ENCODE peak calls at places on chromosomes 12 and 14, in four cellular contexts. H, Y, L and Q are unnamed samples.

GRCh38 chr14:88168498-88169165 is 154.4 kb downstream of the KCNK10 start:
- DNase-seq in Y (peak; percentile 73), L (no peak), H (peak; percentile 44), Q (peak; percentile 57)

GRCh38 chr12:66716522-66716921 is 37.6 kb upstream of the GRIP1 start:
- DNase-seq in Y (no peak), H (no peak), L (no peak), Q (no peak)

GRCh38 chr12:13171921-13172859 is 24.3 kb upstream of the EMP1 start:
- DNase-seq in H (no peak), L (no peak), Y (peak; percentile 35), Q (no peak)

GRCh38 chr12:99386907-99387306 is 260.6 kb upstream of the GARIN6 start:
- DNase-seq in H (no peak), Y (no peak), L (no peak), Q (peak; percentile 3)

GRCh38 chr14:68278568-68279436 is 459.2 kb downstream of the RAD51B start:
- DNase-seq in L (no peak), Y (no peak), H (peak; percentile 15), Q (no peak)

GRCh38 chr12:26112703-26113147 is 12.1 kb downstream of the BHLHE41 start:
- DNase-seq in L (no peak), H (no peak), Y (no peak), Q (no peak)

GRCh38 chr12:123278150-123278627 is 6.5 kb upstream of the CDK2AP1 start:
- DNase-seq in H (no peak), L (peak; percentile 79), Y (no peak), Q (no peak)

GRCh38 chr12:49010092-49010668 is 8.4 kb downstream of the PRKAG1 start:
- DNase-seq in L (no peak), H (no peak), Y (no peak), Q (no peak)

GRCh38 chr12:27549231-27549800 is 25.3 kb downstream of the PPFIBP1 start:
- DNase-seq in H (no peak), L (no peak), Y (no peak), Q (no peak)

GRCh38 chr12:62697893-62698292 is 231.3 kb downstream of the MON2 start:
- DNase-seq in L (no peak), Y (no peak), H (no peak), Q (no peak)

GRCh38 chr12:129357233-129357632 is 504.0 kb downstream of the GLT1D1 start:
- DNase-seq in L (no peak), Y (no peak), H (no peak), Q (no peak)

GRCh38 chr14:89702151-89702936 is 252.2 kb downstream of the EFCAB11 start:
- DNase-seq in H (no peak), Y (no peak), L (no peak), Q (no peak)

GRCh38 chr12:56260921-56261320 is 2.7 kb upstream of the ANKRD52 start:
- DNase-seq in L (no peak), H (no peak), Y (no peak), Q (no peak)

GRCh38 chr12:48794870-48795269 is 6.0 kb upstream of the ADCY6 start:
- DNase-seq in Y (no peak), H (no peak), L (no peak), Q (no peak)

GRCh38 chr14:95679148-95679547 is 7.1 kb upstream of the TCL1B start:
- DNase-seq in H (no peak), L (no peak), Y (no peak), Q (no peak)

GRCh38 chr14:74866708-74867389 is 9.1 kb downstream of the PROX2 start:
- DNase-seq in Y (no peak), L (no peak), H (no peak), Q (no peak)

GRCh38 chr14:35383569-35384385 is 20.8 kb downstream of the NFKBIA start:
- DNase-seq in L (no peak), H (no peak), Y (no peak), Q (no peak)

GRCh38 chr14:90177537-90178189 is 78.7 kb upstream of the PSMC1 start:
- DNase-seq in H (no peak), L (no peak), Y (no peak), Q (no peak)

GRCh38 chr12:29086325-29087271 is 62.5 kb upstream of the FAR2 start:
- DNase-seq in H (no peak), Y (no peak), L (no peak), Q (no peak)

GRCh38 chr14:67722293-67722692 is 20.6 kb downstream of the RDH12 start:
- DNase-seq in H (no peak), Y (no peak), L (no peak), Q (peak; percentile 58)

GRCh38 chr12:63917864-63918742 is 73.6 kb downstream of the SRGAP1 start:
- DNase-seq in L (peak; percentile 41), H (no peak), Y (no peak), Q (no peak)

GRCh38 chr12:132761032-132761910 is at the start of gene ANKLE2:
- DNase-seq in H (peak; percentile 83), L (no peak), Y (no peak), Q (peak; percentile 91)

GRCh38 chr12:88142610-88142991 is 494 bp downstream of the TMTC3 start:
- DNase-seq in Y (no peak), H (peak; percentile 16), L (no peak), Q (no peak)

GRCh38 chr12:114679942-114680341 is 4.0 kb downstream of the TBX3 start:
- DNase-seq in H (no peak), Y (no peak), L (no peak), Q (no peak)

GRCh38 chr12:62210422-62210821 is 49.8 kb upstream of the USP15 start:
- DNase-seq in H (peak; percentile 50), Y (no peak), L (no peak), Q (peak; percentile 40)

GRCh38 chr12:56836317-56836716 is 73.2 kb downstream of the HSD17B6 start:
- DNase-seq in L (no peak), H (no peak), Y (no peak), Q (no peak)

GRCh38 chr14:39350866-39351265 is 81.4 kb downstream of the FBXO33 start:
- DNase-seq in Y (no peak), H (no peak), L (no peak), Q (no peak)

GRCh38 chr12:116537149-116537904 is 21.9 kb upstream of the MAP1LC3B2 start:
- DNase-seq in Y (no peak), H (no peak), L (no peak), Q (no peak)

GRCh38 chr14:90698379-90698869 is 117.8 kb downstream of the TTC7B start:
- DNase-seq in L (no peak), Y (no peak), H (no peak), Q (peak; percentile 46)

GRCh38 chr12:115158816-115159215 is 474.8 kb upstream of the TBX3 start:
- DNase-seq in L (no peak), H (no peak), Y (no peak), Q (no peak)

GRCh38 chr12:45299132-45299692 is 83.3 kb downstream of the ANO6 start:
- DNase-seq in H (no peak), Y (no peak), L (no peak), Q (no peak)

GRCh38 chr14:98578204-98578603 is 693.8 kb downstream of the BCL11B start:
- DNase-seq in Y (no peak), L (no peak), H (no peak), Q (no peak)

GRCh38 chr14:69673578-69674305 is 62.3 kb downstream of the SUSD6 start:
- DNase-seq in Y (no peak), H (no peak), L (no peak), Q (no peak)
- TF ChIP-seq NRF1 in Y (no peak), H (no peak), L (no peak), Q (no peak)

GRCh38 chr14:70821581-70821915 is 12.2 kb upstream of the MAP3K9 start:
- DNase-seq in H (no peak), L (no peak), Y (no peak), Q (no peak)

GRCh38 chr14:70827366-70828151 is 18.2 kb upstream of the MAP3K9 start:
- DNase-seq in Y (no peak), H (no peak), L (no peak), Q (no peak)

GRCh38 chr14:70822706-70823185 is 13.4 kb upstream of the MAP3K9 start:
- DNase-seq in L (no peak), Y (peak; percentile 83), H (no peak), Q (peak; percentile 79)

GRCh38 chr14:70823281-70823680 is 14.0 kb upstream of the MAP3K9 start:
- DNase-seq in Y (no peak), H (no peak), L (no peak), Q (no peak)

DNA sequence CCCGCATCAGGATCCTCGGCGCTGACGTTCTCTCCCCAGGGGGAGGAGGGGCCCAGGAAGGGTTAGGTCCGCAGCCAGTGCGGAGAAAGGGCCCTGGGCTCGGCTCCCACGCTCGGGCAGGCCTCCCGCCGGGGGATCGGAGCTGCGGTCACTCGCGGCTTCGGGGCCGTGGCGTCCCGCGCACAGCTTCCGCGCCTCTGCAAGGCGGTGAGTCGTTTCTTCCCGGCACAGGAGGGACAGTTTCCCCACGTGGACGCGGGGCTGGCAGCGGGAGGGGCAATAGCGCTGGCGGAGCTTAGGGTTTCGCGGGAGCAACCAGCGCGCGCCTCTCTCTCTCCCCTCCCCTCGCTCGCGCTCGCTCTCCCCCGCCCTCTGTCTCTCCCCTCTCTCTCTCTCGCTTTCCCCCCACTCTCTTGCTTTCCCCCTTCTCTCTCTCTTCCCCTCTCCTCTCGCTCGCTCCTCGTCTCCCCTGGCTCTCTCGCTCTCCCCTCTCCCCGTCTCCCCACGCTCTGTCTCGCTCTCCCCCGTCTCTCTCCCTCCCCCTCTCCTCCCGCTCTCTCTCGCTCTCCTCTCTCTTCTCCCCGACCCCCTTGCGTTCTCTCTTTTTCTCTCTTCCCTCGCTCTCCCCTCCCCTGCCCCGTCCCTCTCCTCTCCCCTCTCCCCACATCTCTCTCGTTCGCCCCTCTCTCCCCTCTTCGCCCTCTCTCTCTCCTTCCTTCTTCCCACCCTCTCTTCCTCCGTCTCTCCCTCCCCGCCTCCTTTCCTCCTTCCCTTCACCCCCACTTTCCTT is 12.8 kb upstream of the MAP3K9 start:
- DNase-seq in H (peak; percentile 27), L (no peak), Y (peak; percentile 82), Q (peak; percentile 87)
- TF ChIP-seq NRF1 in H (no peak), L (no peak), Y (no peak), Q (no peak)

GRCh38 chr12:6532927-6533652 is 1.2 kb upstream of the GAPDH start:
- DNase-seq in H (peak; percentile 25), Y (peak; percentile 81), L (no peak), Q (peak; percentile 79)
- TF ChIP-seq NRF1 in H (no peak), Y (no peak), L (no peak), Q (no peak)

DNA sequence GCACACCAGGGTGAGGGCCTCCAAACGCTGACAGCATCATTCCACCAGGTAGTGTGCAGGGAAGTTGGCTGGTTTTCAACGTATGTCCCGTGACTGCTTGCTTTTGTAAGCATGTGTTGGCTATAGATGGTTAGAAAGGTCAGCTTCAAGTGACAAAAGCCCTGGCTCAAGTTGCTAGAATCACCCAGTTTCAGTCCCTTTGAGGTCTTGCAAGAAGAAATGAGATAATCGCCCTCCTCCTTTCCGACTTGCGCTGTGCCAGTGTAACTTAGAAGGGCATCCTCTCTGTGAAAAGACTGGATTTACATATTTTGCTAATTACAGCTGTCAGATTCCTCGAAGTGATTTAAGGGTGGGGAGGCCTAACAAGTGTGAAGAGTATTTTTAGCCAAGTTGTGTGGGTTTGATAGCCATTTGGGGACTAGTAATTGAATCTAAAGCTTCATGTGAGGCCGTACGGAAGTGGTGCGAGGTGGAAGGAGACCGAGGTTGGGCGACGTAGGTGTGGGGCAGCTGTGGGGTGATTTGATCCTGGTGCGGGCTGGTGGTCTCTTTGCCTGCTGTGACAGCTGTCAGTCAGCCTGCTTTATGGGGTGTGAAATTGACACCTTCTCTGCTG is 94.7 kb downstream of the CHST11 start:
- DNase-seq in L (no peak), Y (no peak), H (no peak), Q (no peak)
- TF ChIP-seq NRF1 in L (no peak), Y (no peak), H (no peak), Q (no peak)